ENCODE peak calls at places on chromosomes 2 and 18, in five cellular contexts. I is foreskin fibroblast; U is stimulated activated CD4-positive, alpha-beta T cell treated with anti-CD3 and anti-CD28 coated beads, TNF-alpha, amount 100 ng/mL, for 48 hours; J is activated T-cell treated with anti-CD3 and anti-CD28 coated beads, Interleukin-2, amount 50 U/mL, for 24 hours; K is endothelial cell. Z is an unnamed sample.

GRCh38 chr2:178978667-178979066 is 71.3 kb downstream of the CCDC141 start:
- DNase-seq in I (no peak), U (no peak), J (no peak), K (no peak), Z (no peak)

GRCh38 chr18:48933578-48934399 is 17.0 kb downstream of the SMAD7 start:
- DNase-seq in I (no peak), U (no peak), J (no peak), K (no peak), Z (no peak)

GRCh38 chr2:10079192-10079930 is 850 bp downstream of the CYS1 start:
- DNase-seq in I (peak; percentile 82), U (no peak), J (peak; percentile 47), K (peak; percentile 53), Z (peak; percentile 55)

GRCh38 chr18:48801728-48802542 is 148.8 kb downstream of the SMAD7 start:
- DNase-seq in I (no peak), U (no peak), J (peak; percentile 33), K (no peak), Z (no peak)

GRCh38 chr18:63363951-63364350 is 3.1 kb downstream of the KDSR start:
- DNase-seq in I (no peak), U (no peak), J (no peak), K (no peak), Z (no peak)

GRCh38 chr2:145404690-145405089 is 884.8 kb upstream of the ZEB2 start:
- DNase-seq in I (no peak), U (no peak), J (no peak), K (no peak), Z (no peak)

GRCh38 chr18:32714571-32715148 is 58.2 kb downstream of the KLHL14 start:
- DNase-seq in I (peak; percentile 65), U (peak; percentile 1), J (no peak), K (peak; percentile 68), Z (peak; percentile 10)

GRCh38 chr2:101823849-101824248 is 126.3 kb downstream of the MAP4K4 start:
- DNase-seq in I (peak; percentile 81), U (no peak), J (no peak), K (no peak), Z (peak; percentile 56)

GRCh38 chr18:56637897-56638231 is 528 bp downstream of the TXNL1 start:
- DNase-seq in I (no peak), U (no peak), J (no peak), K (peak; percentile 5), Z (no peak)

GRCh38 chr2:216758431-216759155 is 63.2 kb upstream of the IGFBP5 start:
- DNase-seq in I (no peak), U (no peak), J (no peak), K (no peak), Z (no peak)

GRCh38 chr2:120986898-120987650 is 251.4 kb downstream of the GLI2 start:
- DNase-seq in I (no peak), U (no peak), J (peak; percentile 16), K (no peak), Z (no peak)

GRCh38 chr18:58635891-58636290 is 7.0 kb upstream of the ALPK2 start:
- DNase-seq in I (peak; percentile 59), U (no peak), J (no peak), K (no peak), Z (peak; percentile 66)

GRCh38 chr2:236633764-236634163 is 64.1 kb downstream of the ACKR3 start:
- DNase-seq in I (no peak), U (no peak), J (no peak), K (no peak), Z (no peak)

GRCh38 chr2:102848366-102848839 is 86.6 kb downstream of the TMEM182 start:
- DNase-seq in I (no peak), U (no peak), J (no peak), K (peak; percentile 83), Z (no peak)

GRCh38 chr2:144390424-144391020 is 129.4 kb downstream of the ZEB2 start:
- DNase-seq in I (no peak), U (no peak), J (no peak), K (no peak), Z (no peak)

GRCh38 chr2:133293544-133294270 is 274.6 kb downstream of the NCKAP5 start:
- DNase-seq in I (peak; percentile 65), U (no peak), J (no peak), K (no peak), Z (peak; percentile 45)

GRCh38 chr2:225122582-225123486 is 80.6 kb upstream of the DOCK10 start:
- DNase-seq in I (peak; percentile 72), U (peak; percentile 8), J (no peak), K (peak; percentile 12), Z (peak; percentile 48)

GRCh38 chr2:121001641-121002040 is 266.0 kb downstream of the GLI2 start:
- DNase-seq in I (no peak), U (no peak), J (no peak), K (no peak), Z (no peak)

GRCh38 chr18:36284671-36285295 is 12.7 kb upstream of the FHOD3 start:
- DNase-seq in I (peak; percentile 78), U (no peak), J (no peak), K (peak; percentile 49), Z (peak; percentile 63)

GRCh38 chr2:36352024-36352398 is 3.6 kb upstream of the CRIM1 start:
- DNase-seq in I (peak; percentile 74), U (no peak), J (no peak), K (no peak), Z (peak; percentile 53)

GRCh38 chr2:198098918-198099317 is 294.5 kb downstream of the PLCL1 start:
- DNase-seq in I (peak; percentile 61), U (no peak), J (no peak), K (no peak), Z (no peak)

GRCh38 chr2:64396551-64396950 is 57.4 kb upstream of the LGALSL start:
- DNase-seq in I (no peak), U (no peak), J (no peak), K (no peak), Z (no peak)

GRCh38 chr18:36693931-36694661 is 134.7 kb downstream of the TPGS2 start:
- DNase-seq in I (peak; percentile 78), U (no peak), J (no peak), K (no peak), Z (peak; percentile 65)

GRCh38 chr18:70416496-70416895 is 127.7 kb downstream of the SOCS6 start:
- DNase-seq in I (no peak), U (no peak), J (no peak), K (no peak), Z (no peak)

GRCh38 chr2:239724851-239725550 is 300.1 kb downstream of the NDUFA10 start:
- DNase-seq in I (no peak), U (no peak), J (peak; percentile 9), K (no peak), Z (no peak)

GRCh38 chr2:33145459-33145858 is 198.7 kb downstream of the LTBP1 start:
- DNase-seq in I (peak; percentile 89), U (no peak), J (no peak), K (no peak), Z (no peak)